ENCODE peak calls at places on chromosomes 12 and 14, in four cellular contexts. F, S, U and Q are unnamed samples.
A peak's percentile ranks its signal among the peaks of the same experiment; 100 is the strongest.

GRCh38 chr12:21073129-21073528 is 57.9 kb upstream of the SLCO1B1 start:
- DNase-seq in F (no peak), S (no peak), U (no peak), Q (no peak)

GRCh38 chr14:89621791-89622638 is 205.0 kb upstream of the FOXN3 start:
- DNase-seq in F (no peak), S (no peak), U (no peak), Q (no peak)

GRCh38 chr14:91918159-91918883 is 29.2 kb downstream of the FBLN5 start:
- DNase-seq in F (no peak), S (no peak), U (peak; percentile 21), Q (no peak)

GRCh38 chr12:88228720-88229119 is 86.6 kb downstream of the TMTC3 start:
- DNase-seq in F (no peak), S (no peak), U (no peak), Q (no peak)

GRCh38 chr14:54487771-54488170 is 1.0 kb downstream of the GMFB start:
- DNase-seq in F (peak; percentile 53), S (peak; percentile 83), U (peak; percentile 68), Q (no peak)

GRCh38 chr14:56686416-56686815 is 106.8 kb downstream of the TMEM260 start:
- DNase-seq in F (no peak), S (no peak), U (no peak), Q (peak; percentile 27)

GRCh38 chr14:36281309-36281708 is 39.1 kb downstream of the MBIP start:
- DNase-seq in F (no peak), S (no peak), U (no peak), Q (no peak)

GRCh38 chr12:67534671-67535070 is 113.9 kb upstream of the DYRK2 start:
- DNase-seq in F (peak; percentile 70), S (no peak), U (peak; percentile 60), Q (no peak)

GRCh38 chr14:104688755-104689619 is at the start of gene INF2:
- DNase-seq in F (peak; percentile 32), S (peak; percentile 73), U (peak; percentile 64), Q (peak; percentile 54)

GRCh38 chr14:68525516-68525915 is 267.4 kb downstream of the ZFP36L1 start:
- DNase-seq in F (no peak), S (no peak), U (no peak), Q (no peak)

GRCh38 chr14:93103392-93104080 is 12.2 kb downstream of the ITPK1 start:
- DNase-seq in F (no peak), S (no peak), U (peak; percentile 15), Q (no peak)

GRCh38 chr12:13203028-13203922 is 6.7 kb downstream of the EMP1 start:
- DNase-seq in F (no peak), S (no peak), U (peak; percentile 40), Q (no peak)

GRCh38 chr14:59101441-59101840 is 87.0 kb upstream of the DAAM1 start:
- DNase-seq in F (peak; percentile 47), S (no peak), U (no peak), Q (no peak)

GRCh38 chr14:32372154-32372553 is 43.1 kb downstream of the AKAP6 start:
- DNase-seq in F (peak; percentile 97), S (no peak), U (peak; percentile 71), Q (no peak)

GRCh38 chr12:31474751-31475150 is 116.2 kb downstream of the DENND5B start:
- DNase-seq in F (peak; percentile 6), S (no peak), U (no peak), Q (no peak)

GRCh38 chr14:100881211-100882025 is 22.1 kb downstream of the RTL1 start:
- DNase-seq in F (no peak), S (no peak), U (no peak), Q (no peak)

GRCh38 chr14:23899788-23900187 is 53.8 kb upstream of the DHRS4 start:
- DNase-seq in F (no peak), S (no peak), U (no peak), Q (no peak)

GRCh38 chr12:122399592-122400373 is 22.7 kb downstream of the CLIP1 start:
- DNase-seq in F (peak; percentile 94), S (peak; percentile 89), U (peak; percentile 91), Q (peak; percentile 63)

GRCh38 chr12:5561057-5561456 is 129.1 kb downstream of the NTF3 start:
- DNase-seq in F (no peak), S (no peak), U (no peak), Q (no peak)

GRCh38 chr14:77140343-77140936 is 1.2 kb downstream of the ZDHHC22 start:
- DNase-seq in F (no peak), S (no peak), U (no peak), Q (no peak)
- H3K23ac ChIP-seq in F (no peak overlapping the region), S (no peak overlapping the region), U (no peak overlapping the region), Q (no peak overlapping the region)

GRCh38 chr12:55925371-55925770 is 2.3 kb downstream of the PYM1 start:
- DNase-seq in F (no peak), S (no peak), U (no peak), Q (no peak)
- H4K8ac ChIP-seq in F (no peak overlapping the region), S (no peak overlapping the region), U (no peak overlapping the region), Q (no peak overlapping the region)

DNA sequence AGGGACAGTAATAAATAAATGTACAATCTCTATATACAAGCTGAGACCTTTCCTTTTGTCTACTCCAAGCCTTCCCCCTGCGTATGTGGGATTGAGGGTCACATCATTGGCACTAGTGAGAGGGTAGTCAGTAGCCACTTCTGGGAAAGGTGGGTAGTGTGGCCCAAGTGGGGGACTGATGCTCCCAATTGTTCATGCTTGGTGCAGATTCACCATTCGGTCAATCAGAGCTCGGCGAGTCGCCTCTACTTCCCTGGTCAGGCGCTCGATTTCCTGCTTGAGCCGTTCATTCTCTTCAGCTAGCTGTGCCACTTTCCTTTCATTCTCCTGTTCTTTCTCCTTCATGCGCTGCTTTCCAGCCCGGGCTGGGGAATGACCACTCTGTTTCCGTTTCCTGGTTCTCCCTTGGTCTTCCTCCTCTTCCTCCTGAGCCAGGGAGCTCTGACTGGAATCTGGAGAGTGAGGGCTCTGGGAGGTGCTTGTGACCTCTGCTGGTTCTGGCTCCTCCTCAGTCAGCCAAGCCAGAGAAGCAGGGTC is 3.6 kb downstream of the DDIT3 start:
- DNase-seq in F (no peak), S (no peak), U (peak; percentile 28), Q (no peak)
- H3K23ac ChIP-seq in F (no peak overlapping the region), S (no peak overlapping the region), U (no peak overlapping the region), Q (no peak overlapping the region)

GRCh38 chr12:52213541-52214420 is 19.3 kb upstream of the KRT7 start:
- DNase-seq in F (peak; percentile 78), S (peak; percentile 97), U (peak; percentile 75), Q (peak; percentile 76)

GRCh38 chr12:52211716-52212585 is 20.1 kb upstream of the KRT80 start:
- DNase-seq in F (no peak), S (no peak), U (no peak), Q (no peak)

GRCh38 chr12:52214421-52214802 is 18.6 kb upstream of the KRT7 start:
- DNase-seq in F (no peak), S (peak; percentile 23), U (no peak), Q (no peak)

GRCh38 chr12:52210925-52211650 is 19.3 kb upstream of the KRT80 start:
- DNase-seq in F (no peak), S (no peak), U (no peak), Q (no peak)

DNA sequence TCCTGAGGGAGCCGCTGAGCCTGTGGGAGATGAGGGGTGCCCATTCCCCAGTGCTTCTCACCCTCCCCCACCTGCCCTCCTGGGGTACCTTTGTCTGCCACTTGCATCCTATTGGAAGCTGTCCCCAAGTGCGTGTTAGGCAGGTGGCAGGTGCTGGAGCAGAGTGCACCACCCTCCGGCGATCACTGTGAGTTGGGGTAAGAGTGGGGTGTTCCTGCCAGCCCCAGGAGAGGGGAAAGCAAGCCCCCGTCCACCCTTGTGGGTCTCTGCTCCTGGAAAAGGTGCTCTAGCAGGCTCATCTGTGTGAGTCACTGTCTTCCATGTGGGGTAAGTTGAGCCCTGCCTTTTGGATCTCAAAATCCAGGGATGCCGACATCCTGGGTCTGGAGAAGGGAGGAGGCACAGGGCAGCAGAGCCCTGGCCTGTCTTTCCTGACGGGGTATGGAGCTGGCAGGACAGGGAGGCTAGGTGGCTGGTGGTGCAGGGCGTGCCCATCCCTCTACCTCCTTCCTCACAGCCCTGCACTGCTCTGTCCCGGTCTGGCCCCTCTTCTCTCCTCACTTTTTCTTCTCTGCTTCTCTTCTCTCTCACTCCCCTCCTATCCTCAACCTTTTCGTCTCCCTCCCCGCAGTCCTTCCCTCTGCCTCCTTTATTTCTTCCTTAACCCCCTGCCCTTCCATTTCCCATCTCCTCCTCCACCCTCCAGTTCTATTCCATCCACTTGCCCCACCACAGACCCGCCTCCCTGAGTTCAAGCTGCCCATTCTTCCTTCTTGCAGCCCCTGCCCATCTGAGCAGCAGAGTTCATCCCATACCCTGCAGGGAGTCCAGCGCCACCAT is 20.1 kb upstream of the KRT7 start:
- DNase-seq in F (no peak), S (no peak), U (no peak), Q (no peak)
- H4K8ac ChIP-seq in F (no peak overlapping the region), S (no peak overlapping the region), U (no peak overlapping the region), Q (no peak overlapping the region)

DNA sequence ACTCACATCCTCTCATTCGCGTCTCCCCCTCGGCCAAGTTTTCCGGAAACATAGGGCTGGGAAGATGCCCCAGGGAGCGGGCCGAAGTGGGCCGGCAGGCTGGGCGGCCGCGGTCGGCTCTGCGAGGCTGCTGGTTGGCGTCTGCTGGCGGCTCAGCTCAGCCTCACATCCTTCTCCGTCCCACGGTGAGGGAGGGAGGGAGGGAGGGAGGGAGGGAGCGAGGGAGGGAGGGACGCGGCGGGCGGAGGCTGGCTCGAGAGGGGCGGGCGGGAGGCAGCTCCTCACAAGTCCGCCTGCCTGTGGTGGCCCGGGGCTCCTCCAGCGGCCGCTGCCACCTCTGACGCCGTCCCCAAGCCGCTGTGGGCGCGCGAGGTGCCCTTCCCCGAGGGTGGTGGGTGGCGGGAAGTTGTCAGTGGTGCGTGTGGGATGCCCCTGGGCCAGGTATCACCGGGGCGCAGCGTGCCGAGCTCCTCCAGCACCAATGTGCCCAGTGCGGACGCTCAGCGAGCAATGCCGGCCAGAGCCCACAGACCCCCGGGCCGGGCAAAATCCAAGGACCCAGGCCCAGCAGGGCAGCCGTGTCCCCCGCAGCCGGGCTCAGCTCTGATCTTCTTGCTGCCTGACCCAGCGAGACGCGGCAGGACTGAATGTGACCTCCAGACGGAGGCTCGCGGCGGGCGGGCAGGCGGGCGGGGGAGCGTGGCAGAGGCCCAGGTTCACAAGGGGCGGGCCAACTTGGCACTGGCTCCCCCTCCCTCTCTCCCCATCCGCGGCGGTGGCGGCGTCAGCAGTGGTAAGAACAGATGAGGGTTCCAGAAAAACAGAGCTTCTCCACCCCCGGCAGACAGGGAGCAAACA is 94.0 kb downstream of the RFLNA start:
- DNase-seq in F (peak; percentile 85), S (peak; percentile 83), U (peak; percentile 92), Q (peak; percentile 62)
- H3K23ac ChIP-seq in F (peak overlapping the region; percentile 88), S (no peak overlapping the region), U (peak overlapping the region; percentile 97), Q (peak overlapping the region; percentile 43)